ENCODE peak calls at places on chromosomes 13 and 19, in four cellular contexts. E is glutamatergic neuron, M is RWPE1, X is astrocyte of the cerebellum. C is an unnamed sample.

GRCh38 chr13:106591299-106591698 is 23.4 kb upstream of the ARGLU1 start:
- DNase-seq in E (no peak), X (no peak), M (no peak), C (no peak)

GRCh38 chr13:21686761-21687391 is 16.0 kb downstream of the FGF9 start:
- DNase-seq in X (no peak), M (no peak), E (no peak), C (no peak)

GRCh38 chr19:34067861-34068271 is 104.4 kb upstream of the LSM14A start:
- DNase-seq in M (peak; percentile 55), E (no peak), X (no peak), C (no peak)

GRCh38 chr19:18309525-18310064 is 13.3 kb downstream of the LSM4 start:
- DNase-seq in X (no peak), E (no peak), M (no peak), C (no peak)

GRCh38 chr13:82758056-82758455 is 1124.2 kb downstream of the SLITRK1 start:
- DNase-seq in X (no peak), M (peak; percentile 9), E (no peak), C (no peak)

GRCh38 chr13:44786724-44787123 is 202.5 kb downstream of the NUFIP1 start:
- DNase-seq in M (no peak), X (no peak), E (no peak), C (no peak)

GRCh38 chr19:33678796-33679195 is 57.0 kb downstream of the CHST8 start:
- DNase-seq in M (no peak), X (no peak), E (no peak), C (peak; percentile 16)

GRCh38 chr19:19558636-19559035 is 20.6 kb downstream of the CILP2 start:
- DNase-seq in E (no peak), M (no peak), X (no peak), C (no peak)

GRCh38 chr19:5567360-5567970 is at the start of gene TINCR:
- DNase-seq in X (no peak), E (peak; percentile 73), M (no peak), C (no peak)

GRCh38 chr19:708154-709141 is at the start of gene PALM:
- DNase-seq in M (no peak), X (no peak), E (peak; percentile 86), C (no peak)

GRCh38 chr19:7970716-7971448 is 27.4 kb upstream of the TIMM44 start:
- DNase-seq in X (peak; percentile 20), M (peak; percentile 44), E (peak; percentile 82), C (no peak)

GRCh38 chr19:7748756-7749155 is 1.4 kb upstream of the CD209 start:
- DNase-seq in E (no peak), X (no peak), M (peak; percentile 27), C (no peak)

GRCh38 chr19:22620401-22620800 is 13.7 kb upstream of the ZNF492 start:
- DNase-seq in E (no peak), X (no peak), M (no peak), C (no peak)

GRCh38 chr19:33298146-33298911 is 4.0 kb downstream of the CEBPA start:
- DNase-seq in E (no peak), M (peak; percentile 82), X (no peak), C (no peak)

GRCh38 chr13:27924529-27925141 is 4.8 kb downstream of the PDX1 start:
- DNase-seq in M (no peak), E (peak; percentile 31), X (no peak), C (no peak)

GRCh38 chr19:55459950-55460657 is 1.3 kb downstream of the ISOC2 start:
- DNase-seq in X (no peak), M (no peak), E (no peak), C (no peak)

GRCh38 chr19:4759388-4760284 is 31.9 kb upstream of the FEM1A start:
- DNase-seq in X (peak; percentile 48), M (peak; percentile 99), E (peak; percentile 93), C (peak; percentile 86)

GRCh38 chr13:74891610-74892009 is 590.4 kb downstream of the TBC1D4 start:
- DNase-seq in E (no peak), M (peak; percentile 55), X (no peak), C (no peak)

DNA sequence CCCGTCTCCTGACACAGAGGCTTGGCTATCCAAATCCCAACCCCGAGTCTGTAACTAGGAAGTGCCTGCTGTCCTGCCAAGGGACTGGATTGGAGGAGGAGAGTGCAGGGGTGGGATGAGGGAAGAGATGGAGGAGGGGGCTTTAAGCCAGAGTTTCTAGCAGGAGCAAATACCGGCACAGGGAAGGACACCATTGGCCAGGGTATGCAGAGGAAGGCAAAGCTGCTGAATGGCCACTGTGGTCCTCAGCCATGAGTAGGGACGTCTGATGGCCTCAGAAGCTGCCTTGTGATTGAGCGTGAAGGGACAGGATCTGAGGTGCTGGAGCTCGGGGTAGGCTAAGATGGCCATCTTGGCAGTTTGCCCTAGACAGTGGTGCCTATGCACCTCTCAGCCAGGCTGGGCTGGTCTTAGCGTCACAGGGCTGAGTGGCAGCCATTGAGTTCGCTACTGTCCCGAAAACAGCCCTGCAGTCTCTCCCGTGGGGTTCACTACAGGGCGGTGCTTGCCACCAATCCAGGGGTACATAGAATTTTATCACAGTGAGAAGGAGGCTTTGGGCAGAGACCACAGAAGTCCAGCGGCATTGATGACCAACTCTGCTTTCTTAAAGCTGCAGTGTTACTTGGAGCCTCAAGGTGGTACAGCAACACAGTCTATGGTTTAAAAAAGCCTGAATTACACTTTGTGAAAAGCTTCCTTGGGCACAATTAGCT is 61.8 kb downstream of the AKAP11 start:
- DNase-seq in M (peak; percentile 40), E (no peak), X (peak; percentile 11), C (no peak)
- TF ChIP-seq CTCF in M (peak; percentile 42), E (peak; percentile 30), X (peak; percentile 63), C (no peak)

DNA sequence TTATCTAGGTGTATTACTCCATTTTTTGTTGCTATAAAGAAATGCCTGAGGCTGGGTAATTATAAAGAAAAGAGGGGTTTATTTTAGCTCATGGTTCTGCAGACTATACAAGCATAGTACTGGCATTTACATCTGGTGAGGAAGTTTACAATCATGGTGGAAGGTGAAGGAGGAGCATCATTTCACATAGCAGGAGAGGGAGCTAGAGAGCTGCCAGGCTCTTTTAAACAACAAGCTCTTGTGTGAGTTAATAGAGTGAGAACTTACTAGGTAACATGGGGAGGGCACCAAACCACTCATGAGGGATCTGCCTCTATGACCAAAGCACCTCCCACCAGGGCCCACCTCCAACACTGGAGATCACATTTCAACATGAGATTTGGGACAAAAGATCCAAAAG is 221.7 kb upstream of the GPC6 start:
- DNase-seq in M (no peak), E (no peak), X (no peak), C (no peak)
- TF ChIP-seq CTCF in M (no peak), E (no peak), X (no peak), C (no peak)

DNA sequence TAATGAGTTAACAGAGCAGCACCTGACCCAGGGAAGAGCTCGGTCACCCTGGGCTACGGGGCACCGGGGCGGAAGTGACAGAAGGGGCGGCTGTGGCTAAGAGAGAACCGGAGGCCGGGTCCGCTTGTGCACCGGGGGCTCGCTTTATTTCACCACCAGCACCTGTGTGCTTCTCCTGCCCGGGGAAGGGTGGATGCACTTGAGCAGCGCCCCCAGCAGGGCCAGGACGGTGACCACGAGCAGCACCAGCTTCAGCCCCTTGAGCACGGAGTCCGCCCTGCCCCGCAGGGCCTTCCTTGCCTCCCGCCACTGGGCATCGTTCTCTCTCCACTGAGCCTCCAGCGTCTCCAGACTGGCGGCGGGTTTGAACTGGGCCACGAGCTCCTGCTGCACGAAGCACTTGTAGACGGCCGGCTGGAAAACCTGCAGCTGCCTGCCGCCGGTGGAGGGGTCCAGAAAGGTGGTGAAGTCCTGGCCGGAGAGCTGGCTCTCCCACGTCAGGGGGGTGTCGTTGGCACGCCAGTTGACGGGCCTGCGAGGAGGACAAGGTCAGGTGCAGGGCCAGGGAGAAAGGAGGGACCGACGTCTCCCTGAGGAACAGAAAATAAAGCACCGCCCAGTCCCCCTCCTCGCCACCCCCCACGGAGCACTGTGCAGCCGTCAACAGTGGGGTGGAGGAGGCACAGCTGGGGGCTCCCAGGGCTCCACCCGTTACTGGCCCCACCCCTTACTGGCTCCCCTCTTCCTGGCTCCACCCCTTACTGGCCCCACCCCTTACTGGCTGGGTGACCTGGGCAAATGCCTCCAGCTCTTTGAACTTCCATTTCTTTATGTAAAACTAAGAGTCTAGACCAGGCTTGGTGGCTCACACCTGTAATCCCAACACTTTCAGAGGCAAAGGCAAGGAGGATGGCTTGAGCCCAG is 3.6 kb downstream of the FAM187B start:
- DNase-seq in X (no peak), M (no peak), E (no peak), C (no peak)
- TF ChIP-seq CTCF in X (no peak), M (no peak), E (no peak), C (no peak)

DNA sequence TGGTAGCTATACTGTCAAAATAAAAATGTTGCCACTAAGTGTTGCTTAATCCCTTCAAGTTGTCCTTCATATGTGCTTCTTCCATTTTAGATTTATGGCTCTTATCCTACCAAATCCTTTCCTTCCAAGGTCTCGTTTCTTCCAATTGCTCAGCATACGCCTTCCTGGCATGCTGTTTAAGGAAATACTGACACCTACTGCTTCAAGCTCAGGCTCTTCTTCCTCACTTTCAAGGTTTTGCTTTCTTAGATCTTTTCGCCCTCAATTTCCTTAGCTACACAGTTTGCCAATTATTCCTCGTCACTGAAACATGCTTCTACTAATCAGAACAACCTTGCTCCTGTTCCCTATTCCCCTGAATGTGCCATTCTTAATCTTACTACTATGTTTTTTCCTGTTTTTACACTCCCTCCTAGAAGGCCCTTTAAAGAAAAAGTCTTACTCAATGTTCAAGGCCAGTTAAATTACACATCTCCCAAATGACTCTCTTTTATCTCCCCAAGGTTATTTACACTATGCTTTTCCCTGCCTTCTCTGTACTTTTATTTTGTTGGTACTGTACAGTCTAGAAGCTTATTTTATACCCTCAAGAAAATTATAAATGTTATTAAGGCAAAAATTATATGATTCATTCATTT is 343.1 kb downstream of the MZT1 start:
- DNase-seq in M (no peak), E (no peak), X (no peak), C (no peak)
- TF ChIP-seq CTCF in M (no peak), E (no peak), X (no peak), C (no peak)

GRCh38 chr19:37506387-37507166 is at the start of gene ZNF793:
- DNase-seq in M (peak; percentile 64), E (peak; percentile 96), X (peak; percentile 54), C (peak; percentile 68)
- TF ChIP-seq CTCF in M (no peak), E (no peak), X (no peak), C (no peak)

DNA sequence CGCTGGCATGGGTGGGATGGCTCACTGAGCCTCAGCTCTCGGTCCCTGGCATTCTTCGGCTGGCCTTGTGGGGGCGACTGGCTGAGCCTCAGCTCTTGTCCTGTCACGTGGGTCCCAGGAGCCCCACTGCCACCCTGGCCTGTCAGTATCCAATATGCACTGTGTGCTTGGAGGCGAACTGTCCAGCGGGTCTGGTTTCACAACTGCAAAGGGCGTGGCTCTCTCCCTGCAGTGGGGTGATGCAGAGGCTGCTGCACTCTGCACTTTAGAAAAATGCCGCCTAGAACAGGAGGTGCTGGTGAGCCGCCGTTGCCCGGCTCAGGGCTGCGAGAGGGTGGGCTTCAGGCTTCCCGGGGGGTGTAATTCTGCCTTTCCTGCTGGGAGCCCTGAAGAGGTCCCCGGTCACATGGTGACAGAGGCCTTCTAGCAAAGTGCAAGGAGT is 17.0 kb upstream of the TMEM255B start:
- DNase-seq in E (peak; percentile 65), M (peak; percentile 67), X (no peak), C (peak; percentile 61)
- TF ChIP-seq CTCF in E (no peak), M (no peak), X (peak; percentile 26), C (no peak)

GRCh38 chr13:19089315-19089714 is 92.3 kb downstream of the TUBA3C start:
- DNase-seq in M (no peak), X (no peak), E (no peak), C (no peak)
- TF ChIP-seq CTCF in M (no peak), X (no peak), E (no peak), C (no peak)

C was measured in tibial artery.